ENCODE peak calls at places on chromosomes 6 and 20, in ten cellular contexts. T is transverse colon; D is caudate nucleus; C is effector CD4-positive, alpha-beta T cell; O is PC-3; Z is left ventricle myocardium inferior; S is breast epithelium; N is memory B cell; Q is NCI-H69; U is hepatic stellate cell. H is an unnamed sample.

GRCh38 chr6:170454512-170455285 is 98.4 kb downstream of the PSMB1 start:
- DNase-seq in D (no peak), Z (no peak), O (no peak), N (no peak), T (no peak), Q (no peak), S (no peak), C (no peak), U (no peak), H (no peak)

GRCh38 chr20:59184880-59185447 is 21.3 kb downstream of the ZNF831 start:
- DNase-seq in N (no peak), O (peak; percentile 25), Z (no peak), T (no peak), U (no peak), S (no peak), D (no peak), Q (no peak), C (no peak), H (no peak)

GRCh38 chr20:53944796-53945195 is 125.6 kb downstream of the BCAS1 start:
- DNase-seq in T (no peak), S (no peak), U (no peak), Q (no peak), O (no peak), Z (no peak), C (no peak), D (no peak), N (no peak), H (no peak)

GRCh38 chr20:50580016-50580747 is 70.0 kb downstream of the PTPN1 start:
- DNase-seq in U (peak; percentile 85), Q (peak; percentile 15), S (no peak), D (peak; percentile 22), Z (peak; percentile 67), N (peak; percentile 59), C (peak; percentile 43), O (peak; percentile 77), T (peak; percentile 70), H (peak; percentile 70)

GRCh38 chr6:140462495-140463311 is 1088.3 kb upstream of the CITED2 start:
- DNase-seq in N (no peak), Z (no peak), T (peak; percentile 8), D (no peak), S (no peak), U (no peak), O (peak; percentile 95), C (no peak), Q (peak; percentile 88), H (no peak)

GRCh38 chr20:23078994-23079364 is 7.1 kb downstream of the CD93 start:
- DNase-seq in S (no peak), T (no peak), D (no peak), O (peak; percentile 11), N (no peak), Q (peak; percentile 100), U (no peak), C (no peak), Z (no peak), H (peak; percentile 47)

GRCh38 chr20:32439132-32439829 is 81.2 kb downstream of the ASXL1 start:
- DNase-seq in D (no peak), S (no peak), O (no peak), Q (no peak), T (peak; percentile 5), C (no peak), Z (no peak), U (peak; percentile 35), N (no peak), H (no peak)

GRCh38 chr6:161838306-161839035 is 564.6 kb upstream of the AGPAT4 start:
- DNase-seq in U (no peak), T (no peak), S (no peak), O (no peak), Z (no peak), Q (peak; percentile 76), C (no peak), D (no peak), N (no peak), H (peak; percentile 6)

GRCh38 chr20:6562111-6562510 is 205.4 kb upstream of the BMP2 start:
- DNase-seq in Q (peak; percentile 53), D (no peak), U (peak; percentile 15), N (no peak), T (no peak), C (no peak), O (peak; percentile 70), Z (no peak), S (no peak), H (no peak)

GRCh38 chr20:34403908-34404307 is 40.8 kb downstream of the ITCH start:
- DNase-seq in N (peak; percentile 20), Q (no peak), U (no peak), O (no peak), Z (no peak), T (no peak), D (no peak), S (no peak), C (no peak), H (no peak)

GRCh38 chr6:145044606-145045275 is 690.6 kb downstream of the EPM2A start:
- DNase-seq in N (no peak), D (no peak), Z (no peak), O (peak; percentile 44), S (no peak), U (peak; percentile 36), T (no peak), C (no peak), Q (peak; percentile 82), H (no peak)

GRCh38 chr20:40778894-40779496 is 90.0 kb upstream of the MAFB start:
- DNase-seq in O (no peak), N (no peak), U (no peak), Z (no peak), T (no peak), C (no peak), D (no peak), Q (no peak), S (no peak), H (no peak)

GRCh38 chr6:146968041-146968760 is 236.0 kb upstream of the STXBP5 start:
- DNase-seq in U (peak; percentile 25), N (no peak), Z (no peak), Q (peak; percentile 83), D (no peak), C (no peak), O (peak; percentile 94), S (no peak), T (no peak), H (no peak)

GRCh38 chr6:105847433-105847832 is 238.7 kb upstream of the PRDM1 start:
- DNase-seq in O (no peak), C (no peak), U (no peak), N (no peak), D (no peak), Z (no peak), S (no peak), Q (no peak), T (no peak), H (no peak)

GRCh38 chr6:38185244-38185643 is 365.7 kb downstream of the ZFAND3 start:
- DNase-seq in U (no peak), C (no peak), Z (no peak), S (peak; percentile 20), Q (no peak), O (no peak), D (no peak), T (no peak), N (no peak), H (no peak)

GRCh38 chr20:59667131-59667530 is 62.8 kb downstream of the PHACTR3 start:
- DNase-seq in C (no peak), Z (no peak), T (no peak), O (no peak), N (no peak), Q (no peak), U (no peak), D (no peak), S (no peak), H (no peak)

GRCh38 chr6:111114484-111114883 is 27.2 kb downstream of the SLC16A10 start:
- DNase-seq in U (no peak), S (no peak), O (no peak), C (no peak), T (no peak), N (no peak), D (no peak), Z (no peak), Q (no peak), H (no peak)

GRCh38 chr6:14396826-14397517 is 279.4 kb downstream of the CD83 start:
- DNase-seq in S (no peak), D (no peak), C (no peak), Z (no peak), O (peak; percentile 52), U (no peak), N (peak; percentile 28), Q (peak; percentile 43), T (peak; percentile 26), H (no peak)

GRCh38 chr6:88908598-88909548 is 54.5 kb downstream of the RNGTT start:
- DNase-seq in Z (peak; percentile 29), T (no peak), N (no peak), D (no peak), C (no peak), Q (no peak), U (no peak), O (no peak), S (no peak), H (no peak)

GRCh38 chr20:14583413-14583812 is 246.0 kb upstream of the FLRT3 start:
- DNase-seq in Z (no peak), Q (peak; percentile 96), C (no peak), O (peak; percentile 97), T (no peak), N (no peak), S (no peak), U (no peak), D (no peak), H (no peak)

GRCh38 chr6:118881440-118882313 is 12.3 kb upstream of the ASF1A start:
- DNase-seq in S (no peak), U (no peak), C (no peak), O (no peak), T (no peak), N (no peak), D (no peak), Q (no peak), Z (no peak), H (no peak)

GRCh38 chr6:124979294-124979678 is 17.0 kb downstream of the RNF217 start:
- DNase-seq in Z (no peak), U (no peak), C (no peak), N (no peak), S (no peak), O (no peak), D (no peak), Q (no peak), T (no peak), H (no peak)